ENCODE peak calls at places on chromosomes 2 and 18, in eight cellular contexts. U is MM.1S, B is HCT116, N is foreskin fibroblast, Y is GM12865, V is IMR-90, F is AG09319, E is GM13976. W is an unnamed sample.

GRCh38 chr2:3601561-3602271 is 6.8 kb downstream of the COLEC11 start:
- DNase-seq in V (no peak), U (no peak), Y (no peak), B (no peak), E (no peak), N (no peak), F (no peak), W (no peak)

GRCh38 chr2:45651415-45652089 is at the start of gene PRKCE:
- DNase-seq in F (no peak), U (peak; percentile 45), Y (peak; percentile 26), E (peak; percentile 53), V (no peak), B (no peak), N (peak; percentile 86), W (no peak)

GRCh38 chr18:44013871-44014270 is 666.8 kb upstream of the SETBP1 start:
- DNase-seq in F (no peak), E (no peak), V (no peak), Y (no peak), U (no peak), N (no peak), B (no peak), W (no peak)

GRCh38 chr18:38872342-38872741 is 1306.7 kb upstream of the CELF4 start:
- DNase-seq in V (no peak), Y (peak; percentile 32), B (no peak), F (no peak), E (no peak), N (no peak), U (no peak), W (no peak)

GRCh38 chr2:203734276-203734983 is 28.0 kb downstream of the CD28 start:
- DNase-seq in B (no peak), N (no peak), U (no peak), F (no peak), E (no peak), Y (no peak), V (no peak), W (no peak)

GRCh38 chr2:88180594-88181240 is 10.6 kb downstream of the THNSL2 start:
- DNase-seq in E (no peak), N (peak; percentile 67), V (peak; percentile 2), Y (no peak), B (no peak), U (no peak), F (peak; percentile 8), W (no peak)

GRCh38 chr2:140502951-140503630 is 1627.7 kb downstream of the LRP1B start:
- DNase-seq in V (peak; percentile 56), B (no peak), F (no peak), N (peak; percentile 73), Y (no peak), U (peak; percentile 32), E (no peak), W (no peak)

GRCh38 chr2:189627789-189628188 is 33.5 kb upstream of the ASNSD1 start:
- DNase-seq in Y (no peak), E (no peak), V (no peak), F (no peak), B (no peak), U (no peak), N (no peak), W (no peak)

GRCh38 chr2:174681099-174681982 is 82.9 kb downstream of the CHRNA1 start:
- DNase-seq in B (no peak), N (peak; percentile 66), F (no peak), Y (no peak), U (no peak), E (no peak), V (peak; percentile 25), W (no peak)

GRCh38 chr2:181573140-181573736 is 83.7 kb downstream of the CERKL start:
- DNase-seq in V (peak; percentile 50), B (peak; percentile 54), U (peak; percentile 49), E (no peak), F (no peak), Y (peak; percentile 27), N (peak; percentile 65), W (no peak)

GRCh38 chr2:233799087-233799665 is 21.0 kb downstream of the MROH2A start:
- DNase-seq in U (no peak), N (no peak), B (no peak), Y (no peak), E (no peak), V (no peak), F (no peak), W (no peak)

DNA sequence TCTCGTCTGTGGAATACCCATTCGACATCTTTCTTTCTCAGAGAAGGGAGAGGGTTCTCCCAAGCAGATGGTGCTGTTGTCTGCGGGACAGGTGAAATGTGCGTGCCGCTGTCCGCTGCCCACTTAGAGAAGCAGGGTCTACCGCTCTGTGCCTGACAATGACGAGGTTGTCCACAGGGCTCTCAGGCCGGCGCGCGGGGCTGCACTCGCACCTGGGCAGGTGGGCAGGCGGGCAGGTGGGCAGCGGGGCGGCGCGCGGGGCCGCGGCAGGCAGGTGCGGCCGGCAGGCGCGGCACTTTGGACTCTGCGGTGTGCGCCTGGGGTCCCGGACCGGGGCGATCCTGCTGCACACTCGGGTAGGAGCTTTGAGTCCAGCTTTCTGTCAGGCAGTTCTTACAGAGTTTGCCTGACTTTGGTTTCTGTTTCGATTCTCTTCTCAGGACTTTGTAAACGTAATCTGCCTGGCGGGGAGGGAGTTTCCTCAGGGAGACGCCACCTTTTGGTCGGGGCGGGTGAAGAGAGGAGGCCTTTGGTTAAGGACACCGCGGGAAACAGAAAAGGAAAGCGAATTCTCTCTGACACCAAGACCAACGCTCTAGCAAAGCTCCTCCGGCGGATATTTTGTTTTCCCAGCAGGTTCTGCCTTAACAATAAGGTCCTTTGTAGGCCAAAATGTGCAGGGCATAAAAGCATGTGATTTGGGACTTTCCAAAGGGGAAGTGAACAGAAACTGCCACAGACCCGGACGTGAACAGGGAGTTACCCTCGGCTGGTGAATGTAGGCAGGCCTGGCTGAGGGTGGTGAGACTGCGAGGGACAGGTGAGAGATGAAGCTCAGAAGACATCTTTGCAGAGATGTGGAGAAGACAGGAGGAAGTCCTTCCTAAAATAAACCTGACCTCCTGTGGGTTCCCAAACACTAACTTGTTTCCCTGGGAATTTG is at the start of gene IFIH1:
- DNase-seq in V (peak; percentile 89), N (peak; percentile 91), Y (peak; percentile 94), U (peak; percentile 97), B (peak; percentile 66), E (peak; percentile 86), F (peak; percentile 65), W (peak; percentile 91)
- TF ChIP-seq CTCF in V (peak; percentile 43), N (peak; percentile 53), Y (peak; percentile 24), U (peak; percentile 25), B (peak; percentile 28), E (peak; percentile 25), F (peak; percentile 53), W (peak; percentile 26)

GRCh38 chr18:74610216-74610615 is 12.5 kb downstream of the ZNF407 start:
- DNase-seq in B (no peak), U (no peak), F (no peak), N (no peak), V (no peak), E (no peak), Y (peak; percentile 17), W (no peak)

GRCh38 chr18:74604774-74605173 is 7.1 kb downstream of the ZNF407 start:
- DNase-seq in E (no peak), N (peak; percentile 58), F (peak; percentile 23), B (no peak), U (peak; percentile 47), Y (no peak), V (peak; percentile 67), W (no peak)

GRCh38 chr18:74608681-74609080 is 11.0 kb downstream of the ZNF407 start:
- DNase-seq in V (no peak), E (no peak), B (no peak), Y (no peak), F (no peak), N (peak; percentile 50), U (no peak), W (no peak)

GRCh38 chr18:74609535-74609934 is 11.9 kb downstream of the ZNF407 start:
- DNase-seq in E (no peak), B (no peak), F (no peak), V (peak; percentile 96), N (peak; percentile 51), U (no peak), Y (no peak), W (no peak)

DNA sequence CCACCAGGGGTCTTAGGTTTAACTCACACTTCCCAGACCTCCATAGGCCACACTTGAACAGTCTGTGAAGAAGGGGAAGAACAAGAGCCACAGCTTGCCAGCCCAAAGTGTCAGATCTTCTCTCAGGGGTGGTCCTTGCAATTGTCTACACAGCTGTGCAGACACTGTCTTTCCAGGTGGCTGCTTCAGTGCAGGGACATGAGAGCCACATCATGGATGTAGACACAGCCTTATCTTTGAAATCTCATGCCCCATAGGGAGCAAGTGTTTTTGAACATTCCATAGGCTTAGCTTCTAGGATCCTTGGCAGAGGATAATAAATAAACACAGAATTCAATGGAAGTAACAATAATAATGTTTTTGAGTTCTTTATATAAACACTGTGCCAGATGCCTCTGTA is 6.7 kb downstream of the ZNF407 start:
- DNase-seq in E (no peak), U (no peak), V (no peak), Y (no peak), F (no peak), B (no peak), N (no peak), W (no peak)
- TF ChIP-seq CTCF in E (no peak), U (no peak), V (no peak), Y (no peak), F (no peak), B (no peak), N (no peak), W (no peak)

DNA sequence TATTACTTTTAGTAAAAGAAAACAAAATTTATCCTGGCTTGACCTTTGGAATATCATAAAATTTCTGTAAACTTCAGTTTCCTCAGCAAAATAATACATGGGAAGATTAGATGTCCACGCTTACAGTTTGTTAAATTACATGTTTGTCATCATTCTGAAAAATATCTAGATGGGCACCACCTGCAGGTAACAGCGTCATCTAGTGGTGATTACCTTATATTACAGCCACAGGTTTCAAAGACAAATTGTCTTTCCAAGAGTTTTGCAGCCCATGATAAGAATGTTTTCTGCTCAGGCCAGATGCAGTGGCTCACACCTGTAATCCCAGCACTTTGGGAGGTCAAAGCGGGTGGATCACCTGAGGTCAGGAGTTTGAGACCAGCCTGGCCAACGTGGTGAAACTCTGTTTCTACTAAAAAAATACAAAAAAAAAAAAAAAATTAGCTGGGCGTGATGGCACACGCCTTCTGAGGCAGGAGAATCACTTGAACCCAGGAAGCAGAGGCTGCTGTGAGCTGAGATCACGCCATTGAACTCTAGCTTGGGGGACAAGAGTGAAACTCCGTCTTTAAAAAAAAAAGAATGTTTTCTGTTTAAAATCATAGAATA is 96.3 kb upstream of the RASGRP3 start:
- DNase-seq in B (peak; percentile 18), F (no peak), Y (peak; percentile 32), V (no peak), N (no peak), U (peak; percentile 19), E (peak; percentile 24), W (no peak)
- TF ChIP-seq CTCF in B (peak; percentile 90), F (peak; percentile 38), Y (peak; percentile 71), V (peak; percentile 50), N (peak; percentile 30), U (peak; percentile 76), E (peak; percentile 47), W (peak; percentile 62)

GRCh38 chr2:52611757-52612156 is 1155.8 kb upstream of the CHAC2 start:
- DNase-seq in N (no peak), E (no peak), U (no peak), B (no peak), Y (no peak), F (no peak), V (no peak), W (no peak)

GRCh38 chr2:52608030-52608429 is 1159.6 kb upstream of the CHAC2 start:
- DNase-seq in V (no peak), N (no peak), Y (no peak), U (no peak), E (no peak), F (no peak), B (no peak), W (no peak)

GRCh38 chr2:52613064-52613463 is 1154.5 kb upstream of the CHAC2 start:
- DNase-seq in Y (no peak), B (no peak), E (no peak), U (no peak), V (no peak), F (no peak), N (no peak), W (no peak)
- TF ChIP-seq CTCF in Y (no peak), B (no peak), E (no peak), U (no peak), V (no peak), F (no peak), N (no peak), W (no peak)

W was measured in GM13977.